ENCODE peak calls at places on chromosomes 16 and 17, in ten cellular contexts. X is HT1080; Y is NCI-H1048; E is germinal center; C is effector CD4-positive, alpha-beta T cell; A is M059J; J is AG20443; O is endothelial cell of umbilical vein; M is neural crest cell; W is activated T-cell treated with anti-CD3 and anti-CD28 coated beads, Interleukin-2, amount 50 U/mL, for 1 hour. Q is an unnamed sample.

GRCh38 chr17:79922161-79922569 is 82.9 kb upstream of the CBX4 start:
- DNase-seq in X (no peak), Y (no peak), E (no peak), C (no peak), A (no peak), J (no peak), O (no peak), M (no peak), W (no peak), Q (no peak)

GRCh38 chr17:34991606-34992005 is 11.3 kb downstream of the LIG3 start:
- DNase-seq in X (no peak), Y (no peak), E (no peak), C (no peak), A (no peak), J (no peak), O (no peak), M (no peak), W (no peak), Q (no peak)

GRCh38 chr17:44738214-44738906 is 20.4 kb upstream of the ADAM11 start:
- DNase-seq in X (peak; percentile 16), Y (no peak), E (no peak), C (no peak), A (no peak), J (no peak), O (no peak), M (no peak), W (no peak), Q (no peak)

GRCh38 chr17:80264048-80264792 is 3.6 kb downstream of the RNF213 start:
- DNase-seq in X (no peak), Y (no peak), E (peak; percentile 63), C (peak; percentile 31), A (no peak), J (no peak), O (no peak), M (no peak), W (peak; percentile 58), Q (no peak)

GRCh38 chr16:14003119-14003570 is 68.0 kb upstream of the MRTFB start:
- DNase-seq in X (peak; percentile 32), Y (no peak), E (peak; percentile 12), C (no peak), A (peak; percentile 80), J (peak; percentile 83), O (peak; percentile 29), M (peak; percentile 65), W (no peak), Q (peak; percentile 75)

GRCh38 chr16:35339337-35339736 is 1879.9 kb downstream of the TP53TG3F start:
- DNase-seq in X (no peak), Y (no peak), E (no peak), C (no peak), A (no peak), J (no peak), O (no peak), M (no peak), W (no peak), Q (no peak)

GRCh38 chr16:81548901-81549546 is 104.4 kb downstream of the CMIP start:
- DNase-seq in X (no peak), Y (no peak), E (no peak), C (no peak), A (no peak), J (no peak), O (no peak), M (no peak), W (no peak), Q (no peak)

GRCh38 chr17:82804442-82805191 is 35.2 kb downstream of the ZNF750 start:
- DNase-seq in X (no peak), Y (no peak), E (no peak), C (no peak), A (no peak), J (no peak), O (peak; percentile 9), M (no peak), W (no peak), Q (no peak)

GRCh38 chr17:62854026-62854425 is 45.9 kb upstream of the MARCHF10 start:
- DNase-seq in X (no peak), Y (no peak), E (no peak), C (no peak), A (no peak), J (no peak), O (no peak), M (no peak), W (no peak), Q (no peak)

GRCh38 chr17:78031435-78031834 is 72.9 kb downstream of the TNRC6C start:
- DNase-seq in X (no peak), Y (no peak), E (no peak), C (no peak), A (no peak), J (no peak), O (no peak), M (no peak), W (no peak), Q (no peak)